ENCODE peak calls at places on chromosomes 6 and 20, in six cellular contexts. H is fibroblast of lung, Z is endothelial cell, P is tibial artery, E is RWPE1, F is hepatocyte. K is an unnamed sample.

GRCh38 chr20:20010639-20011500 is 6.3 kb upstream of the NAA20 start:
- DNase-seq in P (no peak), Z (no peak), E (no peak), F (peak; percentile 61), H (peak; percentile 91), K (peak; percentile 38)

GRCh38 chr6:3879194-3879952 is 30.2 kb downstream of the FAM50B start:
- DNase-seq in F (no peak), P (no peak), E (no peak), H (no peak), Z (no peak), K (no peak)

GRCh38 chr6:45586216-45587171 is 208.8 kb upstream of the SUPT3H start:
- DNase-seq in H (peak; percentile 26), E (peak; percentile 33), Z (no peak), F (no peak), P (no peak), K (no peak)

GRCh38 chr6:683742-684440 is 9.0 kb downstream of the EXOC2 start:
- DNase-seq in E (no peak), P (no peak), H (peak; percentile 96), F (peak; percentile 83), Z (peak; percentile 33), K (peak; percentile 65)

GRCh38 chr6:149924933-149925252 is 2.0 kb upstream of the RAET1G start:
- DNase-seq in F (no peak), E (no peak), H (no peak), Z (no peak), P (peak; percentile 64), K (no peak)

GRCh38 chr6:169780571-169781091 is 29.2 kb downstream of the ERMARD start:
- DNase-seq in Z (no peak), H (peak; percentile 87), E (peak; percentile 23), P (peak; percentile 48), F (no peak), K (peak; percentile 76)

GRCh38 chr6:47478233-47479155 is 905 bp downstream of the CD2AP start:
- DNase-seq in F (peak; percentile 38), H (peak; percentile 37), Z (peak; percentile 49), E (peak; percentile 40), P (no peak), K (no peak)

GRCh38 chr6:149852180-149852579 is 12.0 kb downstream of the LRP11 start:
- DNase-seq in P (no peak), E (no peak), H (no peak), Z (no peak), F (no peak), K (no peak)

GRCh38 chr20:35279040-35279439 is 1.1 kb upstream of the MMP24OS start:
- DNase-seq in E (peak; percentile 86), F (no peak), Z (no peak), P (no peak), H (no peak), K (no peak)

GRCh38 chr6:70864404-70864803 is 92.5 kb downstream of the B3GAT2 start:
- DNase-seq in F (no peak), E (no peak), H (no peak), P (no peak), Z (no peak), K (no peak)

GRCh38 chr6:139881728-139882211 is 507.3 kb upstream of the CITED2 start:
- DNase-seq in F (peak; percentile 21), E (peak; percentile 42), P (no peak), Z (peak; percentile 45), H (peak; percentile 46), K (no peak)

GRCh38 chr6:139881251-139881650 is 506.8 kb upstream of the CITED2 start:
- DNase-seq in F (no peak), P (no peak), E (no peak), H (no peak), Z (no peak), K (no peak)

GRCh38 chr6:139879823-139880356 is 505.4 kb upstream of the CITED2 start:
- DNase-seq in H (no peak), Z (no peak), F (no peak), P (no peak), E (no peak), K (no peak)

GRCh38 chr6:139882234-139882633 is 507.8 kb upstream of the CITED2 start:
- DNase-seq in E (no peak), F (no peak), Z (no peak), H (peak; percentile 65), P (no peak), K (no peak)

GRCh38 chr6:139877828-139878405 is 503.5 kb upstream of the CITED2 start:
- DNase-seq in E (no peak), P (no peak), F (no peak), H (no peak), Z (no peak), K (no peak)
- TF ChIP-seq CTCF in E (no peak), P (no peak), F (no peak), H (no peak), Z (no peak), K (no peak)

GRCh38 chr6:110041149-110041548 is 63.0 kb downstream of the GPR6 start:
- DNase-seq in Z (no peak), F (no peak), P (no peak), H (no peak), E (no peak), K (no peak)

GRCh38 chr6:110044093-110044492 is 66.0 kb downstream of the GPR6 start:
- DNase-seq in E (no peak), P (no peak), F (no peak), H (no peak), Z (peak; percentile 0), K (no peak)

GRCh38 chr6:110041830-110042229 is 63.7 kb downstream of the GPR6 start:
- DNase-seq in Z (peak; percentile 1), P (no peak), F (no peak), E (no peak), H (no peak), K (no peak)

GRCh38 chr6:110043366-110043994 is 65.4 kb downstream of the GPR6 start:
- DNase-seq in E (no peak), P (no peak), Z (peak; percentile 1), F (no peak), H (no peak), K (no peak)

GRCh38 chr6:110042670-110043296 is 64.7 kb downstream of the GPR6 start:
- DNase-seq in P (no peak), H (no peak), E (no peak), Z (no peak), F (no peak), K (no peak)
- TF ChIP-seq CTCF in P (no peak), H (no peak), E (no peak), Z (no peak), F (no peak), K (no peak)

DNA sequence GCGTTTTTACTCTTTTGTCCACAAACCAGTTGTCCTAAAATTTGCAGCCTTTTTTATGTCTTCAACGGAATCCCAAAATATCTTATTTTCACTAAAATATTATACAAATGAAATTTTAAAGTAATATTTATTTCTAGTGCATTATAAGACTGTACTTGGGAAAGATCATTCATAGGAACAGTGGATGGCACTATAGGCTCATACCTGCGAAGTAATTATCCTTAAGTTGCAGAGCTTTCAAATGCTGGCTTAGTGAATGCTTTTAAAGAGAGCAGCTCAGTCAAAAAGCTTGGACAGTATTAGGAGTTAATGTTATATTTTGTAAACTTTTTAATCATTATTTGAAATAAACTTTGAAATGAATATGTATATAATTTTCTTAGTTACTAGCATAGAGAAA is 254.9 kb downstream of the CDKAL1 start:
- DNase-seq in Z (no peak), P (no peak), E (no peak), H (peak; percentile 56), F (peak; percentile 13), K (peak; percentile 12)
- TF ChIP-seq CTCF in Z (no peak), P (no peak), E (peak; percentile 22), H (no peak), F (peak; percentile 38), K (peak; percentile 18)

GRCh38 chr20:5757949-5758348 is 7.7 kb downstream of the SHLD1 start:
- DNase-seq in P (no peak), Z (no peak), E (no peak), H (no peak), F (no peak), K (no peak)
- TF ChIP-seq CTCF in P (no peak), Z (no peak), E (no peak), H (no peak), F (no peak), K (no peak)